ENCODE peak calls at places on chromosome 16, in ten cellular contexts. W, E, M, J, K, X, D, A, C and S are unnamed samples.

GRCh38 chr16:50680907-50681885 is at the start of gene SNX20:
- DNase-seq in W (no peak), E (no peak), M (no peak), J (no peak), K (no peak), X (no peak), D (no peak), A (no peak), C (no peak), S (no peak)

GRCh38 chr16:50881331-50881830 is 139.5 kb downstream of the CYLD start:
- DNase-seq in W (peak; percentile 15), E (no peak), M (peak; percentile 60), J (no peak), K (no peak), X (no peak), D (peak; percentile 19), A (no peak), C (no peak), S (no peak)

GRCh38 chr16:287298-287811 is 4.4 kb downstream of the PDIA2 start:
- DNase-seq in W (peak; percentile 16), E (peak; percentile 42), M (no peak), J (no peak), K (no peak), X (no peak), D (no peak), A (no peak), C (no peak), S (no peak)

GRCh38 chr16:57859331-57859730 is 57.0 kb upstream of the KIFC3 start:
- DNase-seq in W (peak; percentile 22), E (peak; percentile 82), M (no peak), J (no peak), K (no peak), X (peak; percentile 31), D (peak; percentile 45), A (peak; percentile 10), C (no peak), S (no peak)

GRCh38 chr16:74608944-74609343 is 2.0 kb upstream of the GLG1 start:
- DNase-seq in W (no peak), E (no peak), M (no peak), J (no peak), K (no peak), X (no peak), D (no peak), A (no peak), C (no peak), S (no peak)

GRCh38 chr16:71846443-71846842 is 667 bp downstream of the ATXN1L start:
- DNase-seq in W (peak; percentile 69), E (no peak), M (no peak), J (no peak), K (no peak), X (peak; percentile 21), D (peak; percentile 46), A (peak; percentile 17), C (no peak), S (no peak)

GRCh38 chr16:89201467-89202377 is 1.4 kb upstream of the SLC22A31 start:
- DNase-seq in W (peak; percentile 84), E (peak; percentile 87), M (no peak), J (peak; percentile 38), K (peak; percentile 59), X (peak; percentile 43), D (peak; percentile 95), A (peak; percentile 42), C (peak; percentile 82), S (no peak)

GRCh38 chr16:89071686-89072182 is 21.9 kb upstream of the ACSF3 start:
- DNase-seq in W (no peak), E (no peak), M (no peak), J (no peak), K (no peak), X (no peak), D (peak; percentile 65), A (no peak), C (no peak), S (no peak)

GRCh38 chr16:85570213-85570734 is 42.8 kb upstream of the GSE1 start:
- DNase-seq in W (no peak), E (no peak), M (no peak), J (no peak), K (peak; percentile 75), X (no peak), D (no peak), A (no peak), C (no peak), S (no peak)

GRCh38 chr16:87380875-87381274 is 2.7 kb downstream of the FBXO31 start:
- DNase-seq in W (peak; percentile 64), E (no peak), M (no peak), J (no peak), K (no peak), X (no peak), D (no peak), A (peak; percentile 36), C (no peak), S (no peak)
- H3K4me3 ChIP-seq in W (peak overlapping the region; percentile 81), E (no peak overlapping the region), M (peak overlapping the region; percentile 62), J (peak overlapping the region; percentile 81), K (peak overlapping the region; percentile 81), X (no peak overlapping the region), D (no peak overlapping the region), A (peak overlapping the region; percentile 76), C (peak overlapping the region; percentile 84), S (peak overlapping the region; percentile 82)

GRCh38 chr16:11784048-11784780 is 12.8 kb downstream of the ZC3H7A start:
- DNase-seq in W (no peak), E (no peak), M (no peak), J (no peak), K (no peak), X (no peak), D (no peak), A (peak; percentile 58), C (no peak), S (no peak)
- H3K4me3 ChIP-seq in W (peak overlapping the region; percentile 63), E (no peak overlapping the region), M (no peak overlapping the region), J (no peak overlapping the region), K (no peak overlapping the region), X (no peak overlapping the region), D (no peak overlapping the region), A (peak overlapping the region; percentile 5), C (no peak overlapping the region), S (peak overlapping the region; percentile 65)

GRCh38 chr16:87463722-87464690 is 28.8 kb downstream of the ZCCHC14 start:
- DNase-seq in W (peak; percentile 79), E (no peak), M (no peak), J (no peak), K (no peak), X (peak; percentile 96), D (peak; percentile 42), A (peak; percentile 74), C (no peak), S (no peak)
- H3K4me3 ChIP-seq in W (peak overlapping the region; percentile 62), E (no peak overlapping the region), M (no peak overlapping the region), J (peak overlapping the region; percentile 33), K (no peak overlapping the region), X (no peak overlapping the region), D (no peak overlapping the region), A (peak overlapping the region; percentile 48), C (peak overlapping the region; percentile 32), S (peak overlapping the region; percentile 65)

GRCh38 chr16:69348222-69348621 is 3.4 kb downstream of the TMED6 start:
- DNase-seq in W (no peak), E (no peak), M (no peak), J (no peak), K (no peak), X (no peak), D (no peak), A (no peak), C (no peak), S (no peak)

GRCh38 chr16:69345923-69346322 is 5.7 kb downstream of the TMED6 start:
- DNase-seq in W (no peak), E (no peak), M (no peak), J (no peak), K (no peak), X (no peak), D (no peak), A (no peak), C (no peak), S (no peak)

GRCh38 chr16:69346683-69347082 is 4.9 kb downstream of the TMED6 start:
- DNase-seq in W (no peak), E (no peak), M (no peak), J (no peak), K (no peak), X (no peak), D (no peak), A (no peak), C (no peak), S (no peak)

GRCh38 chr16:69340095-69340644 is 598 bp downstream of the NIP7 start:
- DNase-seq in W (peak; percentile 53), E (no peak), M (no peak), J (no peak), K (no peak), X (no peak), D (no peak), A (peak; percentile 19), C (no peak), S (no peak)

DNA sequence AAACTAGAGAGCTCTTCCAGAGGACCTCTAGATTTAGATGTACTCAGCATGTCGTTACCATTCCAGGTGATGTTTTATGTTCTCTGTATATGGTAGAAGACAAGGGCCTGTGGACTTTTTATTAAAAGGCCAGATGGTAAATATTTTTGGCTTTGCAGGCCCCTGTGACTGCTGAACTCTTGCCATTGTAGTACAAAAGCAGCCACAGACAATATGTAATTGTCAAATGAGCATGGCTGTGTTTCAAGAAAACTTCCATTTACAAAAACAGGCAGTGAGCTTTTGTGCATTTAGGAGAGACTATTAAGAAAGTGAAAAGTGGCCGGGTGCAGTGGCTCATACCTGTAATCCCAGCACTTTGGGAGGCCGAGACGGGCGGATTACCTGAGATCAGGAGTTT is 4.6 kb downstream of the NIP7 start:
- DNase-seq in W (no peak), E (no peak), M (no peak), J (no peak), K (no peak), X (no peak), D (no peak), A (no peak), C (no peak), S (no peak)
- H3K4me3 ChIP-seq in W (no peak overlapping the region), E (no peak overlapping the region), M (no peak overlapping the region), J (no peak overlapping the region), K (no peak overlapping the region), X (no peak overlapping the region), D (no peak overlapping the region), A (no peak overlapping the region), C (no peak overlapping the region), S (no peak overlapping the region)